ENCODE peak calls at places on chromosome 5, in six cellular contexts. S is IMR-90, J is H9, H is mesenchymal stem cell, A is H1, V is trophoblast cell. T is an unnamed sample.

GRCh38 chr5:5066276-5067186 is 73.6 kb upstream of the ADAMTS16 start:
- DNase-seq in S (no peak), J (no peak), H (no peak), A (no peak), V (peak), T (no peak)

GRCh38 chr5:91264311-91265051 is 118.6 kb downstream of the ARRDC3 start:
- DNase-seq in S (no peak), J (no peak), H (no peak), A (no peak), V (no peak), T (no peak)

GRCh38 chr5:123881791-123882244 is 369.8 kb downstream of the CSNK1G3 start:
- DNase-seq in S (peak), J (no peak), H (peak), A (no peak), V (no peak), T (no peak)

GRCh38 chr5:67206381-67207328 is 10.1 kb upstream of the CD180 start:
- DNase-seq in S (peak), J (no peak), H (no peak), A (no peak), V (peak), T (no peak)

GRCh38 chr5:79512692-79513518 is 1.0 kb downstream of the HOMER1 start:
- DNase-seq in S (peak), J (peak), H (peak), A (no peak), V (peak), T (peak)

GRCh38 chr5:38719916-38720315 is 125.9 kb upstream of the OSMR start:
- DNase-seq in S (peak), J (no peak), H (peak), A (no peak), V (peak), T (no peak)

GRCh38 chr5:157596449-157596848 is 20.9 kb upstream of the ADAM19 start:
- DNase-seq in S (no peak), J (no peak), H (no peak), A (no peak), V (no peak), T (no peak)

GRCh38 chr5:170407062-170407461 is 17.9 kb upstream of the KCNMB1 start:
- DNase-seq in S (no peak), J (no peak), H (no peak), A (no peak), V (no peak), T (no peak)

GRCh38 chr5:166845044-166845443 is 1446.4 kb upstream of the WWC1 start:
- DNase-seq in S (no peak), J (no peak), H (peak), A (no peak), V (peak), T (peak)

GRCh38 chr5:134798468-134798867 is 39.9 kb downstream of the DDX46 start:
- DNase-seq in S (no peak), J (no peak), H (no peak), A (no peak), V (no peak), T (no peak)

GRCh38 chr5:14749579-14750091 is 85.1 kb downstream of the OTULIN start:
- DNase-seq in S (peak), J (no peak), H (no peak), A (no peak), V (peak), T (no peak)

GRCh38 chr5:170278611-170279500 is 18.7 kb downstream of the LCP2 start:
- DNase-seq in S (no peak), J (peak), H (no peak), A (no peak), V (no peak), T (no peak)

GRCh38 chr5:3217114-3217513 is 378.5 kb upstream of the IRX1 start:
- DNase-seq in S (no peak), J (no peak), H (no peak), A (peak), V (no peak), T (no peak)

GRCh38 chr5:66757834-66758396 is 161.7 kb downstream of the MAST4 start:
- DNase-seq in S (no peak), J (no peak), H (no peak), A (no peak), V (no peak), T (no peak)

GRCh38 chr5:89556215-89557009 is 673.4 kb upstream of the MEF2C start:
- DNase-seq in S (peak), J (no peak), H (peak), A (no peak), V (peak), T (no peak)

GRCh38 chr5:179700401-179700918 is 1.7 kb downstream of the CANX start:
- DNase-seq in S (peak), J (no peak), H (peak), A (no peak), V (peak), T (no peak)

DNA sequence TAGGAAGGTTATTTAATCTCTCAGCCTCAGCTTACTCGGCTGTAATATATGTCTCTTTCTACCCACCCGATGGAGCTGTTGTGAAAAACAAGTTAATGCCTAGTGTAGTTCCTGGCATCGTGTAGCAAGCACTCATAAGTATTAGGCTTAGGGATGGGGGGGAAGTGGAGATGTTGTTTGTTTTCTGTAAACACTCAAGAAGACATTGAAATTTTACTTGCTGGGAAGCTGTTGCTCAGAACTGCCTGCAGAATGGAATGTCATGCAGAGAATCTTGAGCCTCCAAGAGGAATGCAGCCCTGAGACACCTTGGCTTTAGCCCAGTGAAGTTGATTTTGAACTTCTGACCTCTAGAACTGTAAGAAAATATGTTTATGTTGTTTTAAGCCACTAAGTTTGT is 53.6 kb downstream of the MFAP3 start:
- DNase-seq in S (peak), J (no peak), H (peak), A (no peak), V (peak), T (no peak)
- H3K14ac ChIP-seq in S (no peak), J (no peak), H (no peak), A (no peak), V (no peak), T (no peak)

GRCh38 chr5:43553381-43553780 is 3.5 kb downstream of the PAIP1 start:
- DNase-seq in S (peak), J (no peak), H (peak), A (no peak), V (no peak), T (no peak)
- H3K23ac ChIP-seq in S (no peak), J (no peak), H (no peak), A (no peak), V (no peak), T (no peak)

GRCh38 chr5:174354571-174354970 is 309.1 kb downstream of the NSG2 start:
- DNase-seq in S (no peak), J (no peak), H (no peak), A (no peak), V (no peak), T (no peak)
- H3K14ac ChIP-seq in S (no peak), J (no peak), H (no peak), A (no peak), V (peak), T (no peak)

GRCh38 chr5:131634666-131634995 is 398 bp downstream of the RAPGEF6 start:
- DNase-seq in S (peak), J (peak), H (peak), A (peak), V (peak), T (peak)
- H3K23ac ChIP-seq in S (peak), J (no peak), H (peak), A (no peak), V (no peak), T (peak)